ENCODE peak calls at places on chromosome 1, in five cellular contexts. F is GM23338, D is nephron progenitor cell, B is HT-29, M is NCI-H1694. H is an unnamed sample.

GRCh38 chr1:86191958-86192357 is 35.4 kb upstream of the COL24A1 start:
- DNase-seq in M (no peak), D (no peak), F (peak; percentile 66), B (no peak), H (no peak)

GRCh38 chr1:71561729-71562128 is 480.9 kb upstream of the ZRANB2 start:
- DNase-seq in F (no peak), M (no peak), B (no peak), D (no peak), H (no peak)

GRCh38 chr1:42214447-42214871 is 49.9 kb upstream of the GUCA2A start:
- DNase-seq in B (peak; percentile 72), D (no peak), M (no peak), F (no peak), H (no peak)

GRCh38 chr1:225500589-225501192 is 72.9 kb upstream of the LBR start:
- DNase-seq in D (no peak), F (no peak), M (no peak), B (no peak), H (no peak)

GRCh38 chr1:175978476-175978875 is 228.6 kb downstream of the COP1 start:
- DNase-seq in M (no peak), B (no peak), D (no peak), F (no peak), H (no peak)

GRCh38 chr1:84504580-84505021 is 1.6 kb upstream of the SPATA1 start:
- DNase-seq in D (no peak), F (no peak), B (no peak), M (no peak), H (no peak)

GRCh38 chr1:212311836-212312497 is 26.8 kb downstream of the PPP2R5A start:
- DNase-seq in B (no peak), D (no peak), M (no peak), F (no peak), H (no peak)

GRCh38 chr1:202562443-202563060 is 147.7 kb downstream of the SYT2 start:
- DNase-seq in F (no peak), D (no peak), M (no peak), B (no peak), H (no peak)

GRCh38 chr1:203025721-203026665 is at the start of gene PPFIA4:
- DNase-seq in D (peak; percentile 93), F (peak; percentile 94), M (peak; percentile 49), B (peak; percentile 75), H (peak; percentile 90)

GRCh38 chr1:222629921-222630535 is 12.1 kb downstream of the MIA3 start:
- DNase-seq in B (no peak), D (no peak), F (no peak), M (no peak), H (no peak)

GRCh38 chr1:243475966-243476365 is 220.1 kb downstream of the SDCCAG8 start:
- DNase-seq in D (peak; percentile 62), M (peak; percentile 100), B (no peak), F (peak; percentile 87), H (no peak)

GRCh38 chr1:2411801-2412394 is 466 bp downstream of the PEX10 start:
- DNase-seq in M (no peak), F (no peak), D (peak; percentile 35), B (peak; percentile 21), H (no peak)

GRCh38 chr1:23421752-23422312 is 2.7 kb downstream of the TCEA3 start:
- DNase-seq in M (no peak), D (no peak), B (peak; percentile 49), F (no peak), H (no peak)

GRCh38 chr1:201888282-201889033 is at the start of gene SHISA4:
- DNase-seq in D (peak; percentile 56), B (peak; percentile 67), F (peak; percentile 60), M (no peak), H (no peak)

GRCh38 chr1:84061336-84061735 is 62.4 kb upstream of the TTLL7 start:
- DNase-seq in B (no peak), F (no peak), M (no peak), D (no peak), H (no peak)

H was measured in activated CD8-positive, alpha-beta T cell treated with anti-CD3 and anti-CD28 coated beads, Interleukin-2, amount 10 ng/mL, durations not matched to agents 7 days and 5 days.